ENCODE peak calls at places on chromosomes 1 and 21, in four cellular contexts. R, O, Y and G are unnamed samples.

GRCh38 chr1:178969226-178969987 is 56.3 kb upstream of the FAM20B start:
- DNase-seq in R (no peak), O (no peak), Y (no peak), G (no peak)

GRCh38 chr1:43348343-43348808 is 10.4 kb upstream of the CDC20 start:
- DNase-seq in R (no peak), O (no peak), Y (no peak), G (no peak)

GRCh38 chr21:16455526-16455925 is 725.7 kb downstream of the USP25 start:
- DNase-seq in R (no peak), O (no peak), Y (no peak), G (no peak)

GRCh38 chr1:240350910-240351331 is 259.2 kb downstream of the FMN2 start:
- DNase-seq in R (no peak), O (no peak), Y (no peak), G (no peak)

GRCh38 chr1:94619731-94620130 is 78.2 kb upstream of the F3 start:
- DNase-seq in R (peak), O (no peak), Y (no peak), G (no peak)

GRCh38 chr1:208179850-208180416 is 64.3 kb downstream of the PLXNA2 start:
- DNase-seq in R (no peak), O (no peak), Y (no peak), G (no peak)

GRCh38 chr21:36544545-36544944 is 64.6 kb upstream of the CLDN14 start:
- DNase-seq in R (no peak), O (no peak), Y (no peak), G (no peak)

GRCh38 chr1:67664048-67664447 is 21.0 kb upstream of the GADD45A start:
- DNase-seq in R (no peak), O (no peak), Y (no peak), G (no peak)

GRCh38 chr1:174626031-174627020 is 178.6 kb downstream of the GPR52 start:
- DNase-seq in R (peak), O (no peak), Y (no peak), G (no peak)

GRCh38 chr21:42047821-42048613 is 23.1 kb upstream of the UMODL1 start:
- DNase-seq in R (peak), O (peak), Y (no peak), G (peak)

GRCh38 chr21:38500073-38500472 is 1.8 kb upstream of the ERG start:
- DNase-seq in R (no peak), O (no peak), Y (no peak), G (no peak)

GRCh38 chr1:162498442-162498785 is 796 bp downstream of the UHMK1 start:
- DNase-seq in R (peak), O (no peak), Y (no peak), G (no peak)

GRCh38 chr1:172699111-172699510 is 40.2 kb downstream of the FASLG start:
- DNase-seq in R (peak), O (no peak), Y (no peak), G (no peak)

GRCh38 chr1:37877991-37878544 is 18.7 kb upstream of the MTF1 start:
- DNase-seq in R (no peak), O (no peak), Y (no peak), G (no peak)

GRCh38 chr21:41168391-41169257 is 664 bp downstream of the BACE2 start:
- DNase-seq in R (peak), O (peak), Y (peak), G (peak)

GRCh38 chr1:175757381-175758015 is 14.1 kb upstream of the TNR start:
- DNase-seq in R (peak), O (no peak), Y (no peak), G (peak)

GRCh38 chr1:109391626-109392025 is 6.1 kb downstream of the SORT1 start:
- DNase-seq in R (no peak), O (no peak), Y (no peak), G (no peak)

GRCh38 chr1:225763815-225764548 is 13.6 kb upstream of the SRP9 start:
- DNase-seq in R (no peak), O (no peak), Y (peak), G (peak)

GRCh38 chr1:844472-845026 is 79.2 kb upstream of the SAMD11 start:
- DNase-seq in R (no peak), O (no peak), Y (no peak), G (no peak)

GRCh38 chr21:28811860-28812259 is 180.8 kb downstream of the LTN1 start:
- DNase-seq in R (no peak), O (no peak), Y (no peak), G (no peak)

GRCh38 chr21:39313042-39313456 is 383 bp downstream of the BRWD1 start:
- DNase-seq in R (no peak), O (peak), Y (peak), G (peak)

GRCh38 chr1:94790246-94790645 is 29.9 kb upstream of the SLC44A3 start:
- DNase-seq in R (no peak), O (no peak), Y (no peak), G (no peak)

GRCh38 chr1:187621961-187622360 is 793.2 kb downstream of the PLA2G4A start:
- DNase-seq in R (peak), O (no peak), Y (no peak), G (no peak)

GRCh38 chr1:15424981-15425380 is 13.3 kb upstream of the CTRC start:
- DNase-seq in R (no peak), O (no peak), Y (no peak), G (no peak)

GRCh38 chr1:156627313-156627880 is 8.2 kb downstream of the HAPLN2 start:
- DNase-seq in R (peak), O (peak), Y (no peak), G (peak)

GRCh38 chr1:224872832-224873644 is 56.4 kb upstream of the DNAH14 start:
- DNase-seq in R (no peak), O (no peak), Y (no peak), G (no peak)

GRCh38 chr1:218368686-218369085 is 23.6 kb downstream of the TGFB2 start:
- DNase-seq in R (no peak), O (no peak), Y (no peak), G (no peak)

GRCh38 chr1:171595324-171595723 is 26.7 kb upstream of the MYOCOS start:
- DNase-seq in R (no peak), O (no peak), Y (no peak), G (no peak)

GRCh38 chr1:91549041-91549735 is 48.5 kb downstream of the CDC7 start:
- DNase-seq in R (no peak), O (no peak), Y (no peak), G (no peak)

GRCh38 chr21:34724857-34725195 is 56.0 kb downstream of the CLIC6 start:
- DNase-seq in R (no peak), O (no peak), Y (no peak), G (no peak)

GRCh38 chr1:46302091-46303037 is 1.1 kb downstream of the LRRC41 start:
- DNase-seq in R (peak), O (peak), Y (peak), G (peak)
- TF ChIP-seq CTCF in R (peak), O (no peak), Y (no peak), G (no peak)

DNA sequence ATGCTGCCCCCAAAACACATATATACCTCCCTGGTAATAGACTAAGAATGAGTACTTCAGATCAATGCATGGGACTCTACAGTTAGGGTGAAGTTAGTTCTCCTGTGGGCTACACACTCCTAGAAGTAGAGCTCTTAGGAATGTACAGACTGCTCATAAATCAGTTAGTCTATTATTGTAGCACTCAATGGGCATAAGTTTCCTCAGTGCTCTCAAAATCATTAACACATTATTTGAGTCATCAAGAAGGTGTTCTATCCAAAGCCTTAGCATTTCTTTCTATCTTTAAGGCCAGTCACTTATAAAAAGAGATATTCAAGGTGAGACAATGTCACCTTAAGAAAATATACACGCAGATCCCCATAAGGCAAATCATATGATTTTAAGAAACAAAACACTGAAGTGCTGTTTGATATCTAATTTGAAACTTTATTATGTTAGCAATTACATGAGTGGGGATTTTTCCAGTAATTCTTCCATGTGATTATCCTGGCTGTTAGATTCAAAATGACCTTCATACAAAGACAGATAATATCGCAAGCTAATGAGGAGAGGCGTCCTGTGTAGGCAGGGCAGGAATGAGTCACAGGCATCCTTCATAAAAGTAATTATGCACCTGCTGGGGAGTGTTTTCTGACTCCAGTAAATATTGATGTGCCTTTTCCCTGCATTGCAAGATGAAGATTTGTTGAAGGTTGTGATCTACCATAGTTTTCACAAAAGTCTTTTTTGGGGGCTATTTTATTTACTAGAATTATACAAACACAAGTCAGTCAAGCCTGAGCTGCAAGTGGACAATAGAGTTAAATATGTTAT is 167.2 kb upstream of the ATP1B1 start:
- DNase-seq in R (no peak), O (no peak), Y (no peak), G (no peak)
- H3K27ac ChIP-seq in R (no peak), O (no peak), Y (no peak), G (no peak)

GRCh38 chr1:166822385-166822784 is 16.9 kb upstream of the POGK start:
- DNase-seq in R (no peak), O (no peak), Y (no peak), G (no peak)
- TF ChIP-seq CTCF in R (no peak), O (no peak), Y (no peak), G (no peak)

GRCh38 chr1:74629283-74629682 is 44.3 kb downstream of the ERICH3 start:
- DNase-seq in R (no peak), O (no peak), Y (no peak), G (no peak)
- H3K27ac ChIP-seq in R (no peak), O (no peak), Y (no peak), G (no peak)

GRCh38 chr1:25690396-25690956 is 73.9 kb downstream of the MAN1C1 start:
- DNase-seq in R (no peak), O (no peak), Y (no peak), G (no peak)

GRCh38 chr1:25691211-25691610 is 74.6 kb downstream of the MAN1C1 start:
- DNase-seq in R (no peak), O (no peak), Y (no peak), G (no peak)

GRCh38 chr1:25694591-25695007 is 78.0 kb downstream of the MAN1C1 start:
- DNase-seq in R (no peak), O (no peak), Y (no peak), G (no peak)

GRCh38 chr1:25694167-25694566 is 77.6 kb downstream of the MAN1C1 start:
- DNase-seq in R (no peak), O (peak), Y (no peak), G (peak)

DNA sequence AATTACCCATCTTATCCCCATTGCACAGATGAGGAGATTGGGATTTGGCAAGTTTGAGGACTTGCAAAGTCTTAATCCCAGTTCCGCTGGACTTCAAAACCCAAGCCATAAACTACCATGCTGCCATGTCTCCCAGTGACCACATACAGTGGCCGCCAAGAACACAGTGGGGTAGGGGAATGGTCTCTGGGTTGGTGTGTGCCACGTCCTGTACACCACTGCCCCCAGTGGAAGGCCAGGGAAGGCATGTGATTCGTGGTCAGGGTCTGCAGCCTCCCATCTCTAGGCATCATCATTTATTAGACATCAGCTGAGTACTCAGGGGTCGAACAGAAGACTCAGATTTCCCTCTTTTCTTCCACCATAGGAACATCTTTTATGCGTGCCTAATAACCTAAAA is 76.0 kb downstream of the MAN1C1 start:
- DNase-seq in R (no peak), O (no peak), Y (no peak), G (no peak)
- TF ChIP-seq CTCF in R (peak), O (no peak), Y (peak), G (peak)